ENCODE peak calls at places on chromosomes 1 and 21, in five cellular contexts. H is choroid plexus epithelial cell, I is ascending aorta, W is dorsolateral prefrontal cortex, O is GM23248. K is an unnamed sample.

GRCh38 chr21:30615199-30615598 is 1.0 kb upstream of the KRTAP20-1 start:
- DNase-seq in H (no peak), I (no peak), W (no peak), O (no peak), K (no peak)

GRCh38 chr1:12597792-12598191 is 20.2 kb downstream of the DHRS3 start:
- DNase-seq in H (no peak), I (no peak), W (no peak), O (no peak), K (no peak)

GRCh38 chr21:20789696-20790095 is 208.5 kb upstream of the NCAM2 start:
- DNase-seq in H (peak), I (no peak), W (no peak), O (no peak), K (peak)

GRCh38 chr1:119007672-119008482 is 19.7 kb upstream of the TBX15 start:
- DNase-seq in H (peak), I (no peak), W (no peak), O (no peak), K (peak)

GRCh38 chr1:45880930-45881329 is 77.5 kb downstream of the MAST2 start:
- DNase-seq in H (peak), I (no peak), W (no peak), O (peak), K (no peak)

GRCh38 chr1:36172983-36173382 is 17.0 kb downstream of the MAP7D1 start:
- DNase-seq in H (peak), I (no peak), W (no peak), O (peak), K (peak)

GRCh38 chr1:98382586-98382985 is 278.9 kb upstream of the SNX7 start:
- DNase-seq in H (no peak), I (no peak), W (no peak), O (no peak), K (no peak)

GRCh38 chr1:218412181-218412580 is 67.0 kb downstream of the TGFB2 start:
- DNase-seq in H (peak), I (no peak), W (no peak), O (peak), K (no peak)

GRCh38 chr1:194857413-194857812 is 1671.0 kb upstream of the B3GALT2 start:
- DNase-seq in H (no peak), I (no peak), W (no peak), O (no peak), K (no peak)

GRCh38 chr1:88655685-88656299 is 28.3 kb upstream of the PKN2 start:
- DNase-seq in H (peak), I (no peak), W (no peak), O (peak), K (peak)

GRCh38 chr1:234886081-234886874 is 242.4 kb downstream of the TOMM20 start:
- DNase-seq in H (no peak), I (no peak), W (no peak), O (peak), K (no peak)

GRCh38 chr1:25797939-25798338 is 2.1 kb upstream of the SELENON start:
- DNase-seq in H (peak), I (no peak), W (no peak), O (peak), K (peak)

GRCh38 chr1:33367488-33368405 is 46.8 kb upstream of the A3GALT2 start:
- DNase-seq in H (peak), I (peak), W (peak), O (peak), K (peak)

GRCh38 chr1:42970143-42970542 is 11.5 kb upstream of the SLC2A1 start:
- DNase-seq in H (no peak), I (no peak), W (no peak), O (no peak), K (no peak)

GRCh38 chr1:84166797-84167196 is 22.7 kb downstream of the PRKACB start:
- DNase-seq in H (no peak), I (no peak), W (no peak), O (no peak), K (no peak)

GRCh38 chr1:26121854-26122773 is 10.5 kb downstream of the PDIK1L start:
- DNase-seq in H (no peak), I (no peak), W (no peak), O (no peak), K (no peak)

GRCh38 chr1:68175621-68176398 is 56.5 kb downstream of the WLS start:
- DNase-seq in H (peak), I (no peak), W (no peak), O (no peak), K (peak)

GRCh38 chr21:39114871-39115658 is 68.2 kb downstream of the PSMG1 start:
- DNase-seq in H (peak), I (peak), W (no peak), O (peak), K (peak)

GRCh38 chr1:171954386-171954785 is 113.1 kb downstream of the DNM3 start:
- DNase-seq in H (no peak), I (no peak), W (no peak), O (no peak), K (peak)

GRCh38 chr1:118949317-118949716 is 38.8 kb downstream of the TBX15 start:
- DNase-seq in H (peak), I (no peak), W (no peak), O (peak), K (peak)

GRCh38 chr1:56452027-56453011 is 127.0 kb downstream of the PLPP3 start:
- DNase-seq in H (no peak), I (no peak), W (no peak), O (no peak), K (no peak)

GRCh38 chr1:202213361-202214088 is 19.9 kb downstream of the LGR6 start:
- DNase-seq in H (no peak), I (no peak), W (no peak), O (no peak), K (no peak)

GRCh38 chr1:204146309-204146708 is 5.5 kb downstream of the ETNK2 start:
- DNase-seq in H (no peak), I (no peak), W (no peak), O (no peak), K (no peak)

GRCh38 chr1:223745731-223746130 is 33.4 kb downstream of the CAPN2 start:
- DNase-seq in H (no peak), I (no peak), W (no peak), O (peak), K (no peak)

GRCh38 chr1:245483247-245483646 is 328.5 kb downstream of the KIF26B start:
- DNase-seq in H (no peak), I (no peak), W (no peak), O (no peak), K (no peak)
- H3K4me3 ChIP-seq in H (no peak), I (no peak), W (no peak), O (no peak), K (no peak)

GRCh38 chr1:115976900-115977480 is 677 bp downstream of the SLC22A15 start:
- DNase-seq in H (no peak), I (no peak), W (peak), O (peak), K (no peak)
- H3K4me3 ChIP-seq in H (peak), I (peak), W (peak), O (peak), K (peak)

GRCh38 chr21:35048706-35049617 is at the start of gene RUNX1:
- DNase-seq in H (peak), I (peak), W (no peak), O (peak), K (peak)
- H3K4me3 ChIP-seq in H (peak), I (no peak), W (peak), O (peak), K (no peak)

GRCh38 chr1:91803847-91804545 is 82.0 kb downstream of the TGFBR3 start:
- DNase-seq in H (no peak), I (no peak), W (no peak), O (peak), K (no peak)
- H3K4me3 ChIP-seq in H (no peak), I (no peak), W (no peak), O (no peak), K (no peak)

DNA sequence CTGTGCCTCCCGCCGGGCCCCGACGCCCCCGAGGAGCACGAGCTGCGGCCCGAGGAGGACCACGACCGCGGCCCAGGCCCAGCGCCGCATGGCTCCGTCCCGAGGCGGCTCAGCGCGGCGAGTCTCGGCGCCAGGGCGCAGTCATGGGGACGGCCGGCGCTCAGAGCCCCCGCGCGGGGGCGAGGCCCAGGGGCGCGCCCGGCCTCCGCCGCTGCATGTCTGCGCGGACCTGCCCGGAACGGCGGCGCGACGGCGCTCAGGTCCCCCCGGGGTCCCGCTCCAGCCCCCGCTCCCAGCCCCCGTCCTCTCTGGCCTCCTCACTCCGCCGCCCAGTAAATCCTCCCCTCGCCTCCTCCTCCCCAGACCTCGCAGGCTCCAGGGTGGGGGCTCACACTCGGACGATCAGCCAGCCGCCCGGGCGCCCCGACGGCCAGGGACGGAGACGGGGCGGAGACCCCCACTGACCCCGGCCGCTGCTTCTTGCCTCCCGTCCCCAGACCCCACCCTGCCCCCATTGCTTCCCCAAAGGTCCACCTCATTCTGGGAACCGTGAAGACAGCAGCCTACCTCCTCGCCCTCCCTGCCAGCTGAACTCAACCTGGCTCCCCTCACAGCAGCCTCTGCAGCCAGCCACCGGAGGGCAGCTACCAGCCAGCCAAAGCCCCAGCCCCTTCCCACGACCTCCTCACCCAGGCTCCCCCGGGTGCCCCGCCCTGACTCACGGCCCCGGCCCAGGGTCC is at the start of gene C1QTNF12:
- DNase-seq in H (no peak), I (no peak), W (no peak), O (peak), K (no peak)
- H3K4me3 ChIP-seq in H (no peak), I (no peak), W (no peak), O (peak), K (no peak)

GRCh38 chr1:101136739-101137138 is 100.1 kb upstream of the S1PR1 start:
- DNase-seq in H (peak), I (no peak), W (no peak), O (peak), K (peak)
- H3K4me3 ChIP-seq in H (no peak), I (no peak), W (no peak), O (peak), K (no peak)